ENCODE peak calls at places on chromosomes 1 and 21, in seven cellular contexts. One of them, this sample, is unnamed.

GRCh38 chr21:33651965-33652680 is 9.8 kb downstream of the ITSN1 start:
- DNase-seq in mesendoderm: peak; percentile 65
- DNase-seq in mesenchymal stem cell: no peak
- DNase-seq in H9: no peak
- DNase-seq in IMR-90: no peak
- DNase-seq in neuronal stem cell: no peak
- DNase-seq in H1: no peak
- DNase-seq in this sample: no peak

GRCh38 chr1:46757256-46757955 is 38.5 kb upstream of the EFCAB14 start:
- DNase-seq in mesendoderm: peak; percentile 73
- DNase-seq in mesenchymal stem cell: no peak
- DNase-seq in H9: peak; percentile 58
- DNase-seq in IMR-90: peak; percentile 3
- DNase-seq in neuronal stem cell: no peak
- DNase-seq in H1: peak; percentile 53
- DNase-seq in this sample: peak; percentile 51

GRCh38 chr1:93768380-93768863 is 86.8 kb upstream of the BCAR3 start:
- DNase-seq in mesendoderm: peak; percentile 84
- DNase-seq in mesenchymal stem cell: no peak
- DNase-seq in H9: no peak
- DNase-seq in IMR-90: no peak
- DNase-seq in neuronal stem cell: no peak
- DNase-seq in H1: no peak
- DNase-seq in this sample: no peak

GRCh38 chr1:227950735-227951224 is 3.0 kb upstream of the WNT9A start:
- DNase-seq in mesendoderm: no peak
- DNase-seq in mesenchymal stem cell: no peak
- DNase-seq in H9: no peak
- DNase-seq in IMR-90: no peak
- DNase-seq in neuronal stem cell: no peak
- DNase-seq in H1: no peak
- DNase-seq in this sample: no peak

GRCh38 chr1:178093958-178094751 is at the start of gene RASAL2:
- DNase-seq in mesendoderm: peak; percentile 89
- DNase-seq in mesenchymal stem cell: peak; percentile 80
- DNase-seq in H9: peak; percentile 79
- DNase-seq in IMR-90: peak; percentile 46
- DNase-seq in neuronal stem cell: peak; percentile 83
- DNase-seq in H1: peak; percentile 84
- DNase-seq in this sample: peak; percentile 81

GRCh38 chr1:65059930-65060538 is 88.0 kb upstream of the AK4 start:
- DNase-seq in mesendoderm: peak; percentile 31
- DNase-seq in mesenchymal stem cell: peak; percentile 44
- DNase-seq in H9: no peak
- DNase-seq in IMR-90: peak; percentile 61
- DNase-seq in neuronal stem cell: no peak
- DNase-seq in H1: no peak
- DNase-seq in this sample: no peak

GRCh38 chr1:116325922-116326321 is 47.1 kb upstream of the ATP1A1 start:
- DNase-seq in mesendoderm: peak; percentile 37
- DNase-seq in mesenchymal stem cell: no peak
- DNase-seq in H9: no peak
- DNase-seq in IMR-90: no peak
- DNase-seq in neuronal stem cell: no peak
- DNase-seq in H1: no peak
- DNase-seq in this sample: no peak

GRCh38 chr1:9399510-9400424 is 107.1 kb downstream of the SPSB1 start:
- DNase-seq in mesendoderm: no peak
- DNase-seq in mesenchymal stem cell: peak; percentile 78
- DNase-seq in H9: no peak
- DNase-seq in IMR-90: peak; percentile 48
- DNase-seq in neuronal stem cell: no peak
- DNase-seq in H1: no peak
- DNase-seq in this sample: no peak

GRCh38 chr1:227779021-227779441 is 36.4 kb upstream of the PRSS38 start:
- DNase-seq in mesendoderm: no peak
- DNase-seq in mesenchymal stem cell: no peak
- DNase-seq in H9: peak; percentile 18
- DNase-seq in IMR-90: no peak
- DNase-seq in neuronal stem cell: no peak
- DNase-seq in H1: no peak
- DNase-seq in this sample: no peak

GRCh38 chr1:31811605-31812004 is 4.2 kb downstream of the SPOCD1 start:
- DNase-seq in mesendoderm: peak; percentile 92
- DNase-seq in mesenchymal stem cell: peak; percentile 70
- DNase-seq in H9: peak; percentile 71
- DNase-seq in IMR-90: peak; percentile 78
- DNase-seq in neuronal stem cell: peak; percentile 75
- DNase-seq in H1: no peak
- DNase-seq in this sample: peak; percentile 30

GRCh38 chr1:117608213-117608612 is 2.4 kb downstream of the TENT5C start:
- DNase-seq in mesendoderm: no peak
- DNase-seq in mesenchymal stem cell: no peak
- DNase-seq in H9: no peak
- DNase-seq in IMR-90: no peak
- DNase-seq in neuronal stem cell: no peak
- DNase-seq in H1: no peak
- DNase-seq in this sample: no peak

GRCh38 chr1:203450541-203451149 is 25.0 kb upstream of the PRELP start:
- DNase-seq in mesendoderm: peak; percentile 69
- DNase-seq in mesenchymal stem cell: no peak
- DNase-seq in H9: peak; percentile 67
- DNase-seq in IMR-90: no peak
- DNase-seq in neuronal stem cell: no peak
- DNase-seq in H1: no peak
- DNase-seq in this sample: no peak

GRCh38 chr1:41448831-41449230 is 35.7 kb downstream of the EDN2 start:
- DNase-seq in mesendoderm: no peak
- DNase-seq in mesenchymal stem cell: no peak
- DNase-seq in H9: no peak
- DNase-seq in IMR-90: no peak
- DNase-seq in neuronal stem cell: no peak
- DNase-seq in H1: no peak
- DNase-seq in this sample: no peak

GRCh38 chr1:55670331-55671082 is 455.3 kb upstream of the USP24 start:
- DNase-seq in mesendoderm: no peak
- DNase-seq in mesenchymal stem cell: peak; percentile 42
- DNase-seq in H9: no peak
- DNase-seq in IMR-90: peak; percentile 23
- DNase-seq in neuronal stem cell: no peak
- DNase-seq in H1: no peak
- DNase-seq in this sample: no peak

GRCh38 chr1:32247452-32247851 is 430 bp downstream of the FAM167B start:
- DNase-seq in mesendoderm: no peak
- DNase-seq in mesenchymal stem cell: no peak
- DNase-seq in H9: no peak
- DNase-seq in IMR-90: no peak
- DNase-seq in neuronal stem cell: no peak
- DNase-seq in H1: no peak
- DNase-seq in this sample: no peak

GRCh38 chr21:28540514-28540913 is 452.2 kb downstream of the LTN1 start:
- DNase-seq in mesendoderm: no peak
- DNase-seq in mesenchymal stem cell: peak; percentile 51
- DNase-seq in H9: no peak
- DNase-seq in IMR-90: peak; percentile 89
- DNase-seq in neuronal stem cell: no peak
- DNase-seq in H1: no peak
- DNase-seq in this sample: no peak

GRCh38 chr1:221800831-221801610 is 59.1 kb upstream of the DUSP10 start:
- DNase-seq in mesendoderm: no peak
- DNase-seq in mesenchymal stem cell: no peak
- DNase-seq in H9: no peak
- DNase-seq in IMR-90: no peak
- DNase-seq in neuronal stem cell: no peak
- DNase-seq in H1: peak; percentile 22
- DNase-seq in this sample: no peak

GRCh38 chr1:94285026-94285654 is 47.8 kb upstream of the ARHGAP29 start:
- DNase-seq in mesendoderm: no peak
- DNase-seq in mesenchymal stem cell: peak; percentile 43
- DNase-seq in H9: no peak
- DNase-seq in IMR-90: peak; percentile 54
- DNase-seq in neuronal stem cell: no peak
- DNase-seq in H1: no peak
- DNase-seq in this sample: no peak

GRCh38 chr1:2056955-2057590 is 6.9 kb downstream of the PRKCZ start:
- DNase-seq in mesendoderm: no peak
- DNase-seq in mesenchymal stem cell: no peak
- DNase-seq in H9: no peak
- DNase-seq in IMR-90: no peak
- DNase-seq in neuronal stem cell: no peak
- DNase-seq in H1: no peak
- DNase-seq in this sample: no peak

GRCh38 chr1:75503221-75503974 is 107.5 kb downstream of the SLC44A5 start:
- DNase-seq in mesendoderm: no peak
- DNase-seq in mesenchymal stem cell: no peak
- DNase-seq in H9: no peak
- DNase-seq in IMR-90: no peak
- DNase-seq in neuronal stem cell: no peak
- DNase-seq in H1: no peak
- DNase-seq in this sample: no peak

GRCh38 chr21:45818904-45819285 is 162.7 kb upstream of the COL6A1 start:
- DNase-seq in mesendoderm: no peak
- DNase-seq in mesenchymal stem cell: peak; percentile 93
- DNase-seq in H9: no peak
- DNase-seq in IMR-90: peak; percentile 84
- DNase-seq in neuronal stem cell: no peak
- DNase-seq in H1: no peak
- DNase-seq in this sample: peak; percentile 1

GRCh38 chr1:75053207-75053606 is 81.0 kb upstream of the LHX8 start:
- DNase-seq in mesendoderm: peak; percentile 57
- DNase-seq in mesenchymal stem cell: peak; percentile 4
- DNase-seq in H9: no peak
- DNase-seq in IMR-90: no peak
- DNase-seq in neuronal stem cell: no peak
- DNase-seq in H1: no peak
- DNase-seq in this sample: peak; percentile 24

GRCh38 chr1:19909971-19910370 is 13.4 kb downstream of the PLA2G2E start:
- DNase-seq in mesendoderm: no peak
- DNase-seq in mesenchymal stem cell: no peak
- DNase-seq in H9: no peak
- DNase-seq in IMR-90: no peak
- DNase-seq in neuronal stem cell: no peak
- DNase-seq in H1: no peak
- DNase-seq in this sample: no peak

GRCh38 chr1:14539953-14540563 is 58.4 kb upstream of the KAZN start:
- DNase-seq in mesendoderm: no peak
- DNase-seq in mesenchymal stem cell: no peak
- DNase-seq in H9: no peak
- DNase-seq in IMR-90: no peak
- DNase-seq in neuronal stem cell: no peak
- DNase-seq in H1: no peak
- DNase-seq in this sample: no peak

DNA sequence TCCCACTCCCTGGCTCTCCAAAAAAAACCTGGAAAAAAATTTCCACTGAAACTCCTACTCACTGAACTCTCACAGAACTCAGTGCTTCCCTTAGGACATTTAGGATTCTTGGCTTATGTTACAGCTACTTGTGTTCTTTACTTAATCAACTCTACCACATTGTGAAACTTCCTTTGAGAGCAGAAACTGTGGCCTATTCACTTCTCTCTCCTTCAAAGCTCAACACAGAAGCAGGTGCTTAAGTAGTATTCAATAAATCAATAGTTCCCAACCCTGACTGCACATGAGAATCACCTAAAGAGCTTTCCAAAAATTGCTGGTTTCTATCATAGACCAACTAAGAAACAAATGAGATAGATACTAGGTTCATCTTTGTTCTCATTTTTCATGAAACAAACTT is 67.9 kb upstream of the DMRTA2 start:
- DNase-seq in mesendoderm: no peak
- DNase-seq in mesenchymal stem cell: no peak
- DNase-seq in H9: no peak
- DNase-seq in IMR-90: no peak
- DNase-seq in neuronal stem cell: no peak
- DNase-seq in H1: no peak
- DNase-seq in this sample: no peak
- H3K4ac ChIP-seq in mesendoderm: no peak overlapping the region
- H3K4ac ChIP-seq in mesenchymal stem cell: no peak overlapping the region
- H3K4ac ChIP-seq in H9: no peak overlapping the region
- H3K4ac ChIP-seq in IMR-90: no peak overlapping the region
- H3K4ac ChIP-seq in neuronal stem cell: no peak overlapping the region
- H3K4ac ChIP-seq in H1: no peak overlapping the region
- H3K4ac ChIP-seq in this sample: no peak overlapping the region

DNA sequence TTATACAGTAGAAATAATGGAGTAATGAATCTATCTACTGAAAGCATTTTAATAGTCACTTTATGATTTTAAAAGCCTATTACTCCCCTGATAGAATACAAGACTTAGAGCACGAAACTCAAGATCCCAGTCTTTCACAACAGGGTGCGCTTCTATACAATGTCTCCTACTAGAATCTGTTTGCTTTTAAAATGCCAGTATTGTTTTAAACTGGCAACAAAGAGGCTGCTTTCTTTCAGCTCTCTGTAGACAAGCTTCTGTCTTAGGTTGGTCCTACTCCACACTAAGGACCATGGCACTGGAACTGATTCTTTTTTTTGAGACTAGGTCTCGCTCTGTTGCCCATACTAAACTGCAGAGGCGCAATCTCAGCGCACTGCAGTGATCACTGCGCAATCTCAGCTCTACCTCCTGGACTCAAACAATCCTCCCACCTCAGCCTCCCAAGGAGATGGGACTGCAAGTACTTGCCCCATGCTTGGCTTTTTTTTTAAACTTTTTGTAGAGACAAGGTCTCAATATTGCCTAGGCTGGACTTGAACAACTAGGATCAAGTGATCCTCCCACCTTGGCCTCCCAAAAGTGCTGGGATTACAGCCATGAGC is 4.8 kb downstream of the DCAF8 start:
- DNase-seq in mesendoderm: no peak
- DNase-seq in mesenchymal stem cell: no peak
- DNase-seq in H9: no peak
- DNase-seq in IMR-90: no peak
- DNase-seq in neuronal stem cell: no peak
- DNase-seq in H1: no peak
- DNase-seq in this sample: no peak
- H3K4me1 ChIP-seq in mesendoderm: no peaks in the 10 kb centered on the region
- H3K4me1 ChIP-seq in mesenchymal stem cell: peaks cover 4% of the 10 kb centered on the region
- H3K4me1 ChIP-seq in H9: peaks cover 2% of the 10 kb centered on the region
- H3K4me1 ChIP-seq in IMR-90: peaks cover 2% of the 10 kb centered on the region
- H3K4me1 ChIP-seq in neuronal stem cell: peaks cover 4% of the 10 kb centered on the region
- H3K4me1 ChIP-seq in H1: peaks cover 13% of the 10 kb centered on the region
- H3K4me1 ChIP-seq in this sample: no peaks in the 10 kb centered on the region

GRCh38 chr1:218699411-218699810 is 354.3 kb downstream of the TGFB2 start:
- DNase-seq in mesendoderm: no peak
- DNase-seq in mesenchymal stem cell: no peak
- DNase-seq in H9: no peak
- DNase-seq in IMR-90: peak; percentile 49
- DNase-seq in neuronal stem cell: no peak
- DNase-seq in H1: no peak
- DNase-seq in this sample: no peak
- H3K4ac ChIP-seq in mesendoderm: no peak overlapping the region
- H3K4ac ChIP-seq in mesenchymal stem cell: no peak overlapping the region
- H3K4ac ChIP-seq in H9: no peak overlapping the region
- H3K4ac ChIP-seq in IMR-90: no peak overlapping the region
- H3K4ac ChIP-seq in neuronal stem cell: no peak overlapping the region
- H3K4ac ChIP-seq in H1: no peak overlapping the region
- H3K4ac ChIP-seq in this sample: no peak overlapping the region

DNA sequence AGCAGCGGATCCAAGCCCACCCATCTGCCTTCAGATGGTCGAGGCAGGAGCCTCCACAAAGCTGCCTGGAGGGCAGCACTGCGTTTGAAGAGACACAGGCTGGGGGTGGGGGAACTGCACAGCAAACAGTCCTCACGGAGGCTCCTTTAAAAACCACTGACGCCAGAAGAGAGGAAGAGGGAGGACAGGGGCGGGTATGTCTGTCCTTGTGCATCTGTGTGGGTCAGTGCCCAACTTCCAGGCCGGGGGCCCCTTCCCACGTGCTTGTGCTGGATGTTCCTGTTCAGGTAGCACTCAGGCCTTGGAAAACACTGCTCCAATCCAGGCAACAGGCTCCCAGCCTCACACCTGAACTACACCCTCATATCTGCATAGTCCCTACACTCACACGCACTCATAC is 7.7 kb downstream of the AHDC1 start:
- DNase-seq in mesendoderm: no peak
- DNase-seq in mesenchymal stem cell: no peak
- DNase-seq in H9: no peak
- DNase-seq in IMR-90: no peak
- DNase-seq in neuronal stem cell: no peak
- DNase-seq in H1: no peak
- DNase-seq in this sample: no peak
- H3K4me1 ChIP-seq in mesendoderm: peaks cover 38% of the 10 kb centered on the region
- H3K4me1 ChIP-seq in mesenchymal stem cell: peaks cover 95% of the 10 kb centered on the region
- H3K4me1 ChIP-seq in H9: peaks cover 25% of the 10 kb centered on the region
- H3K4me1 ChIP-seq in IMR-90: peaks cover 68% of the 10 kb centered on the region
- H3K4me1 ChIP-seq in neuronal stem cell: peaks cover 88% of the 10 kb centered on the region
- H3K4me1 ChIP-seq in H1: peaks cover 27% of the 10 kb centered on the region
- H3K4me1 ChIP-seq in this sample: peaks cover 76% of the 10 kb centered on the region